ENCODE peak calls at places on chromosomes 4 and X, in five cellular contexts. G is right lobe of liver, F is pancreas, L is OCI-LY7, Q is HCT116. J is an unnamed sample. For H3K4me1 and H3K36me3, the result is how much of the 10 kb centered on the place peaks cover.

GRCh38 chr4:16450724-16451123 is 224.5 kb upstream of the TAPT1 start:
- DNase-seq in G (no peak), F (no peak), L (no peak), Q (no peak), J (no peak)

GRCh38 chrX:110066488-110067225 is 63.7 kb downstream of the TMEM164 start:
- DNase-seq in G (no peak), F (peak), L (no peak), Q (no peak), J (no peak)

GRCh38 chrX:82335772-82336171 is 1133.9 kb downstream of the SH3BGRL start:
- DNase-seq in G (no peak), F (no peak), L (no peak), Q (no peak), J (no peak)

GRCh38 chr4:186644737-186645261 is 78.9 kb downstream of the FAT1 start:
- DNase-seq in G (peak), F (peak), L (no peak), Q (no peak), J (peak)

GRCh38 chr4:48899950-48900349 is 6.6 kb downstream of the OCIAD2 start:
- DNase-seq in G (no peak), F (no peak), L (no peak), Q (no peak), J (no peak)

GRCh38 chrX:48806088-48806487 is 4.2 kb downstream of the HDAC6 start:
- DNase-seq in G (no peak), F (no peak), L (peak), Q (no peak), J (no peak)

GRCh38 chrX:68511255-68511654 is 12.4 kb downstream of the YIPF6 start:
- DNase-seq in G (no peak), F (no peak), L (peak), Q (no peak), J (peak)

GRCh38 chr4:151895671-151896070 is 134.9 kb upstream of the GATB start:
- DNase-seq in G (no peak), F (no peak), L (no peak), Q (no peak), J (no peak)

GRCh38 chrX:13759152-13759718 is 24.7 kb downstream of the OFD1 start:
- DNase-seq in G (no peak), F (no peak), L (peak), Q (no peak), J (no peak)

GRCh38 chr4:151117371-151117962 is 18.0 kb downstream of the RPS3A start:
- DNase-seq in G (peak), F (peak), L (peak), Q (peak), J (peak)

GRCh38 chr4:152278505-152279301 is 257.2 kb downstream of the FBXW7 start:
- DNase-seq in G (no peak), F (no peak), L (no peak), Q (no peak), J (peak)

GRCh38 chr4:101262683-101263082 is 84.6 kb downstream of the PPP3CA start:
- DNase-seq in G (no peak), F (no peak), L (no peak), Q (no peak), J (no peak)

GRCh38 chr4:107939307-107939706 is 8.0 kb downstream of the CYP2U1 start:
- DNase-seq in G (no peak), F (no peak), L (no peak), Q (no peak), J (no peak)

GRCh38 chr4:169756971-169757574 is 671 bp downstream of the HPF1 start:
- DNase-seq in G (no peak), F (peak), L (no peak), Q (no peak), J (peak)

GRCh38 chrX:54089191-54089590 is 44.9 kb upstream of the PHF8 start:
- DNase-seq in G (no peak), F (no peak), L (no peak), Q (no peak), J (no peak)

GRCh38 chr4:109472343-109472761 is 38.7 kb downstream of the SEC24B start:
- DNase-seq in G (no peak), F (no peak), L (no peak), Q (no peak), J (peak)

GRCh38 chrX:96372313-96373046 is 312.2 kb upstream of the DIAPH2 start:
- DNase-seq in G (no peak), F (no peak), L (peak), Q (peak), J (peak)

GRCh38 chr4:87270144-87270543 is 49.7 kb upstream of the KLHL8 start:
- DNase-seq in G (no peak), F (no peak), L (peak), Q (peak), J (peak)

GRCh38 chrX:56764153-56764974 is 35.3 kb downstream of the NBDY start:
- DNase-seq in G (peak), F (peak), L (peak), Q (peak), J (peak)

GRCh38 chrX:109774706-109775105 is 41.6 kb upstream of the ACSL4 start:
- DNase-seq in G (no peak), F (no peak), L (no peak), Q (no peak), J (no peak)

GRCh38 chr4:4880492-4880891 is 21.0 kb downstream of the MSX1 start:
- DNase-seq in G (no peak), F (no peak), L (peak), Q (no peak), J (no peak)

GRCh38 chr4:138681000-138681604 is 334.5 kb upstream of the NOCT start:
- DNase-seq in G (peak), F (peak), L (peak), Q (peak), J (peak)

DNA sequence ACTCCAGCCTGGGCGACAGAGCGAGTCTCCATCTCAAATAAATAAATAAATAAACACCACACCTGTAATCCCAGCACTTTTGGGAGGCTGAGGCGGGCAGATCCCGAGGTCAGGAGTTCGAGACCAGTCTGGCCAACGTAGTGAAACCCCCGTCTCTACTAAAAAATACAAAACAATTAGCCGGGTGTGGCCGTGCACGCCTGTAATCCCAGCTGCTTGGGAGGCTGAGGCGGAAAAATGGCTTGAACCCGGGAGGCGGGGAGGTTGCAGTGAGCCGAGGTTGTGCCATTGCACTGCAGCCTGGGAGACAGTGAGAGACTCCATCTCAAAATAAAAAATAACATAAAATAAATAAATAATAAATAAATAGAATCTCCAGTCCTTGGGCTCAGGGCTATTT is 185.8 kb downstream of the SHOX start:
- DNase-seq in G (no peak), F (no peak), L (no peak), Q (no peak), J (no peak)
- H3K4me1 ChIP-seq in G (under half), F (under half), L (under half), Q (under half), J (under half)

GRCh38 chr4:2244947-2245786 is 3.2 kb upstream of the HAUS3 start:
- DNase-seq in G (no peak), F (no peak), L (no peak), Q (no peak), J (no peak)
- H3K27ac ChIP-seq in G (no peak), F (no peak), L (no peak), Q (no peak), J (no peak)

DNA sequence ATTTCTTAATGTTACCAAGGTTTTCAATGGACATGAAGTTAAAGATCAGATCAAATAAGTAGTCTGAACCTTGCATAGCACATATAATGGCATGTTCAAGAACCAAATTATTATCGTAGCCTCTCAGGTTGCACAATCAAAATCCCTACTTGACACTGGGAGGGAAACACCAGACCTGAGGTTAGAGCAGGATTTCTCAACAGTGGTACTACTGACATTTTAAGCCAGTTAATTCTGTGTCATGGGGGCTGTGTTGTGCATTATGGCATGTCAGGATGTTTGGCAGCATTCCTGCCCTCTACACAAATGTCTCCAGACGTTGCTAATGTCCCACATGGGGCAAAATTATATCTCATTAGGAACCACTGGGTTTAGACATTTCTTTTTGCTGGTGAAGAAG is 20.8 kb downstream of the RLIM start:
- DNase-seq in G (no peak), F (no peak), L (no peak), Q (no peak), J (no peak)
- H3K36me3 ChIP-seq in G (under half), F (under half), L (half or more), Q (under half), J (under half)

GRCh38 chr4:102815981-102816380 is 11.4 kb downstream of the UBE2D3 start:
- DNase-seq in G (no peak), F (no peak), L (no peak), Q (no peak), J (no peak)

GRCh38 chr4:102817613-102818268 is 9.6 kb downstream of the UBE2D3 start:
- DNase-seq in G (no peak), F (no peak), L (no peak), Q (no peak), J (no peak)

GRCh38 chr4:102819588-102820365 is 7.6 kb downstream of the UBE2D3 start:
- DNase-seq in G (no peak), F (no peak), L (no peak), Q (no peak), J (peak)

DNA sequence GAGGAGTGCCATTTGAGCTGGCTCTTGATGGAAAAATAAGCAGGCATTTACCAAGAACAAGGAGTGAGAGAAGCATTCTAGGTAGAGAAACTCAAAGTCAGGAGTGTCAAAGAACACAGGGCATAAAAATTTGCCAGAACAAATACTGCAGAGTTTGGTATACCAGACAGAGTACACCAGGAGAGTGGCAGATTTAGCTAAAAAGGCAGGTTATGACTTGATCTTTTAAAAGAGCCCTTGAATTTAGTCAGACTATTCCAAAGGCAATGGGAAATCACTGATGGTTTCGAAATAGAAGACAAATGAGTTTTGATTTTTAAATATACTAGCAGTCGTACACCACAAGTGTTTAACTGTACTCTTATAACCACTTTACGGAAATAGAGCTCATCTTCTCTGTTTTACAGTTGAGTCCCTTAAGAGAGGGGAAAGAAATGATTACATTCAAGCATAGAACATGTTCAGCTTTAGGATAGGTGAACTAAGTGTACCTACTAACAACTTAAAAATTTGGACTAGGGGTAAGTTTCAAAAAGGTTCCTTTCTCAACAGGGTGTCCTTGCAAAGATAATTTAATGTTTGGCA is 10.2 kb downstream of the UBE2D3 start:
- DNase-seq in G (no peak), F (no peak), L (no peak), Q (no peak), J (no peak)
- H3K4me1 ChIP-seq in G (under half), F (under half), L (under half), Q (under half), J (under half)

GRCh38 chr4:27096142-27096824 is 235.6 kb downstream of the STIM2 start:
- DNase-seq in G (no peak), F (no peak), L (no peak), Q (no peak), J (no peak)

GRCh38 chr4:27098034-27098433 is 237.4 kb downstream of the STIM2 start:
- DNase-seq in G (no peak), F (no peak), L (no peak), Q (no peak), J (no peak)

GRCh38 chr4:27094785-27095184 is 234.1 kb downstream of the STIM2 start:
- DNase-seq in G (no peak), F (no peak), L (no peak), Q (no peak), J (no peak)

GRCh38 chr4:27100713-27101112 is 240.1 kb downstream of the STIM2 start:
- DNase-seq in G (no peak), F (no peak), L (no peak), Q (no peak), J (no peak)
- H3K27ac ChIP-seq in G (no peak), F (no peak), L (no peak), Q (no peak), J (no peak)

DNA sequence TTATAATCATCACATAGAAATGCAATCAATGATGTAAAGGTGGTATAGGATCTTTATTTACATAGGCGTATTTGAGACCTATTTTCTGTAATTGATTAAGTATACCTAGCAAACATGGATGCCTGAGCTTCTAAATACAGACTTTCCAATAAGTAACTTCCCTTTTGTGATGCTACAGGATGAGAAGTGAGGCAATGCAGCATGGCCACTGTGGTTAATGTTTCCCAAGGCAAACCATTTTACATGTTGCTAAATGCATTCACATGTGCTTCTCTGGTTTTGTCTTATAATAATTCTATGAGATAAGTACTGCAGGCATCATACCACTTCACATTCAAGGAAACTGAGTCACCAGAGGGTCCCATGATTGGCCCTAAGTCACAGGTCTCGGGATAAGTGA is 35.7 kb upstream of the NKX3-2 start:
- DNase-seq in G (no peak), F (no peak), L (no peak), Q (no peak), J (no peak)
- H3K36me3 ChIP-seq in G (half or more), F (under half), L (half or more), Q (under half), J (under half)

GRCh38 chr4:6271206-6271605 is 1.6 kb downstream of the WFS1 start:
- DNase-seq in G (no peak), F (no peak), L (no peak), Q (no peak), J (no peak)
- H3K4me1 ChIP-seq in G (under half), F (under half), L (half or more), Q (under half), J (under half)

J was measured in small intestine.